ENCODE peak calls at places on chromosome 21, in nine cellular contexts. One of them, this sample, is unnamed.

GRCh38 chr21:16072692-16073091 is 342.9 kb downstream of the USP25 start:
- DNase-seq in adrenal gland: no peak
- DNase-seq in activated CD8-positive, alpha-beta memory T cell treated with anti-CD3 and anti-CD28 coated beads, Interleukin-2, amount 10 ng/mL, durations not matched to agents 7 days and 5 days: no peak
- DNase-seq in ELR: peak; percentile 67
- DNase-seq in HT1080: no peak
- DNase-seq in activated naive CD8-positive, alpha-beta T cell treated with anti-CD3 and anti-CD28 coated beads, Interleukin-2, amount 50 U/mL, for 24 hours: no peak
- DNase-seq in NCI-H1092 treated with DMSO at 0.1 percent for 48 hours: no peak
- DNase-seq in hypothalamus: peak; percentile 28
- DNase-seq in activated T-helper 1 cell treated with anti-CD3 and anti-CD28 coated beads, Interleukin-12 subunit alpha, Interleukin-12 subunit beta, Interleukin-2, Interleukin-4 antibody, amounts not matched to agents 30 ng/mL and 10 ng/mL and 1 ng/mL, durations not matched to agents 14 hours and 24 hours and 36 hours: no peak
- DNase-seq in this sample: peak; percentile 78

GRCh38 chr21:17769049-17769845 is 49.9 kb downstream of the C21orf91 start:
- DNase-seq in adrenal gland: no peak
- DNase-seq in activated CD8-positive, alpha-beta memory T cell treated with anti-CD3 and anti-CD28 coated beads, Interleukin-2, amount 10 ng/mL, durations not matched to agents 7 days and 5 days: no peak
- DNase-seq in ELR: no peak
- DNase-seq in HT1080: no peak
- DNase-seq in activated naive CD8-positive, alpha-beta T cell treated with anti-CD3 and anti-CD28 coated beads, Interleukin-2, amount 50 U/mL, for 24 hours: no peak
- DNase-seq in NCI-H1092 treated with DMSO at 0.1 percent for 48 hours: no peak
- DNase-seq in hypothalamus: no peak
- DNase-seq in activated T-helper 1 cell treated with anti-CD3 and anti-CD28 coated beads, Interleukin-12 subunit alpha, Interleukin-12 subunit beta, Interleukin-2, Interleukin-4 antibody, amounts not matched to agents 30 ng/mL and 10 ng/mL and 1 ng/mL, durations not matched to agents 14 hours and 24 hours and 36 hours: no peak
- DNase-seq in this sample: no peak

GRCh38 chr21:15363921-15364320 is 299.1 kb upstream of the NRIP1 start:
- DNase-seq in adrenal gland: no peak
- DNase-seq in activated CD8-positive, alpha-beta memory T cell treated with anti-CD3 and anti-CD28 coated beads, Interleukin-2, amount 10 ng/mL, durations not matched to agents 7 days and 5 days: no peak
- DNase-seq in ELR: no peak
- DNase-seq in HT1080: no peak
- DNase-seq in activated naive CD8-positive, alpha-beta T cell treated with anti-CD3 and anti-CD28 coated beads, Interleukin-2, amount 50 U/mL, for 24 hours: no peak
- DNase-seq in NCI-H1092 treated with DMSO at 0.1 percent for 48 hours: no peak
- DNase-seq in hypothalamus: no peak
- DNase-seq in activated T-helper 1 cell treated with anti-CD3 and anti-CD28 coated beads, Interleukin-12 subunit alpha, Interleukin-12 subunit beta, Interleukin-2, Interleukin-4 antibody, amounts not matched to agents 30 ng/mL and 10 ng/mL and 1 ng/mL, durations not matched to agents 14 hours and 24 hours and 36 hours: no peak
- DNase-seq in this sample: no peak

GRCh38 chr21:29215709-29216108 is 83.0 kb upstream of the BACH1 start:
- DNase-seq in adrenal gland: no peak
- DNase-seq in activated CD8-positive, alpha-beta memory T cell treated with anti-CD3 and anti-CD28 coated beads, Interleukin-2, amount 10 ng/mL, durations not matched to agents 7 days and 5 days: no peak
- DNase-seq in ELR: no peak
- DNase-seq in HT1080: no peak
- DNase-seq in activated naive CD8-positive, alpha-beta T cell treated with anti-CD3 and anti-CD28 coated beads, Interleukin-2, amount 50 U/mL, for 24 hours: no peak
- DNase-seq in NCI-H1092 treated with DMSO at 0.1 percent for 48 hours: no peak
- DNase-seq in hypothalamus: no peak
- DNase-seq in activated T-helper 1 cell treated with anti-CD3 and anti-CD28 coated beads, Interleukin-12 subunit alpha, Interleukin-12 subunit beta, Interleukin-2, Interleukin-4 antibody, amounts not matched to agents 30 ng/mL and 10 ng/mL and 1 ng/mL, durations not matched to agents 14 hours and 24 hours and 36 hours: no peak
- DNase-seq in this sample: no peak

GRCh38 chr21:38208118-38208517 is 48.7 kb upstream of the KCNJ15 start:
- DNase-seq in adrenal gland: no peak
- DNase-seq in activated CD8-positive, alpha-beta memory T cell treated with anti-CD3 and anti-CD28 coated beads, Interleukin-2, amount 10 ng/mL, durations not matched to agents 7 days and 5 days: no peak
- DNase-seq in ELR: no peak
- DNase-seq in HT1080: no peak
- DNase-seq in activated naive CD8-positive, alpha-beta T cell treated with anti-CD3 and anti-CD28 coated beads, Interleukin-2, amount 50 U/mL, for 24 hours: no peak
- DNase-seq in NCI-H1092 treated with DMSO at 0.1 percent for 48 hours: no peak
- DNase-seq in hypothalamus: no peak
- DNase-seq in activated T-helper 1 cell treated with anti-CD3 and anti-CD28 coated beads, Interleukin-12 subunit alpha, Interleukin-12 subunit beta, Interleukin-2, Interleukin-4 antibody, amounts not matched to agents 30 ng/mL and 10 ng/mL and 1 ng/mL, durations not matched to agents 14 hours and 24 hours and 36 hours: no peak
- DNase-seq in this sample: no peak

GRCh38 chr21:36388835-36389234 is 3.6 kb downstream of the CHAF1B start:
- DNase-seq in adrenal gland: no peak
- DNase-seq in activated CD8-positive, alpha-beta memory T cell treated with anti-CD3 and anti-CD28 coated beads, Interleukin-2, amount 10 ng/mL, durations not matched to agents 7 days and 5 days: no peak
- DNase-seq in ELR: peak; percentile 28
- DNase-seq in HT1080: no peak
- DNase-seq in activated naive CD8-positive, alpha-beta T cell treated with anti-CD3 and anti-CD28 coated beads, Interleukin-2, amount 50 U/mL, for 24 hours: no peak
- DNase-seq in NCI-H1092 treated with DMSO at 0.1 percent for 48 hours: no peak
- DNase-seq in hypothalamus: peak; percentile 18
- DNase-seq in activated T-helper 1 cell treated with anti-CD3 and anti-CD28 coated beads, Interleukin-12 subunit alpha, Interleukin-12 subunit beta, Interleukin-2, Interleukin-4 antibody, amounts not matched to agents 30 ng/mL and 10 ng/mL and 1 ng/mL, durations not matched to agents 14 hours and 24 hours and 36 hours: no peak
- DNase-seq in this sample: peak; percentile 39

GRCh38 chr21:31515253-31515652 is 144.2 kb upstream of the SOD1 start:
- DNase-seq in adrenal gland: no peak
- DNase-seq in activated CD8-positive, alpha-beta memory T cell treated with anti-CD3 and anti-CD28 coated beads, Interleukin-2, amount 10 ng/mL, durations not matched to agents 7 days and 5 days: no peak
- DNase-seq in ELR: no peak
- DNase-seq in HT1080: no peak
- DNase-seq in activated naive CD8-positive, alpha-beta T cell treated with anti-CD3 and anti-CD28 coated beads, Interleukin-2, amount 50 U/mL, for 24 hours: no peak
- DNase-seq in NCI-H1092 treated with DMSO at 0.1 percent for 48 hours: no peak
- DNase-seq in hypothalamus: no peak
- DNase-seq in activated T-helper 1 cell treated with anti-CD3 and anti-CD28 coated beads, Interleukin-12 subunit alpha, Interleukin-12 subunit beta, Interleukin-2, Interleukin-4 antibody, amounts not matched to agents 30 ng/mL and 10 ng/mL and 1 ng/mL, durations not matched to agents 14 hours and 24 hours and 36 hours: no peak
- DNase-seq in this sample: no peak

GRCh38 chr21:44710756-44711326 is 531 bp downstream of the TSPEAR start:
- DNase-seq in adrenal gland: no peak
- DNase-seq in activated CD8-positive, alpha-beta memory T cell treated with anti-CD3 and anti-CD28 coated beads, Interleukin-2, amount 10 ng/mL, durations not matched to agents 7 days and 5 days: peak; percentile 33
- DNase-seq in ELR: no peak
- DNase-seq in HT1080: no peak
- DNase-seq in activated naive CD8-positive, alpha-beta T cell treated with anti-CD3 and anti-CD28 coated beads, Interleukin-2, amount 50 U/mL, for 24 hours: no peak
- DNase-seq in NCI-H1092 treated with DMSO at 0.1 percent for 48 hours: peak; percentile 86
- DNase-seq in hypothalamus: no peak
- DNase-seq in activated T-helper 1 cell treated with anti-CD3 and anti-CD28 coated beads, Interleukin-12 subunit alpha, Interleukin-12 subunit beta, Interleukin-2, Interleukin-4 antibody, amounts not matched to agents 30 ng/mL and 10 ng/mL and 1 ng/mL, durations not matched to agents 14 hours and 24 hours and 36 hours: no peak
- DNase-seq in this sample: no peak

GRCh38 chr21:19120591-19120990 is 717.0 kb upstream of the TMPRSS15 start:
- DNase-seq in adrenal gland: no peak
- DNase-seq in activated CD8-positive, alpha-beta memory T cell treated with anti-CD3 and anti-CD28 coated beads, Interleukin-2, amount 10 ng/mL, durations not matched to agents 7 days and 5 days: no peak
- DNase-seq in ELR: no peak
- DNase-seq in HT1080: no peak
- DNase-seq in activated naive CD8-positive, alpha-beta T cell treated with anti-CD3 and anti-CD28 coated beads, Interleukin-2, amount 50 U/mL, for 24 hours: no peak
- DNase-seq in NCI-H1092 treated with DMSO at 0.1 percent for 48 hours: no peak
- DNase-seq in hypothalamus: no peak
- DNase-seq in activated T-helper 1 cell treated with anti-CD3 and anti-CD28 coated beads, Interleukin-12 subunit alpha, Interleukin-12 subunit beta, Interleukin-2, Interleukin-4 antibody, amounts not matched to agents 30 ng/mL and 10 ng/mL and 1 ng/mL, durations not matched to agents 14 hours and 24 hours and 36 hours: no peak
- DNase-seq in this sample: no peak

GRCh38 chr21:15441060-15441493 is 288.7 kb upstream of the USP25 start:
- DNase-seq in adrenal gland: no peak
- DNase-seq in activated CD8-positive, alpha-beta memory T cell treated with anti-CD3 and anti-CD28 coated beads, Interleukin-2, amount 10 ng/mL, durations not matched to agents 7 days and 5 days: no peak
- DNase-seq in ELR: no peak
- DNase-seq in HT1080: no peak
- DNase-seq in activated naive CD8-positive, alpha-beta T cell treated with anti-CD3 and anti-CD28 coated beads, Interleukin-2, amount 50 U/mL, for 24 hours: peak; percentile 9
- DNase-seq in NCI-H1092 treated with DMSO at 0.1 percent for 48 hours: no peak
- DNase-seq in hypothalamus: no peak
- DNase-seq in activated T-helper 1 cell treated with anti-CD3 and anti-CD28 coated beads, Interleukin-12 subunit alpha, Interleukin-12 subunit beta, Interleukin-2, Interleukin-4 antibody, amounts not matched to agents 30 ng/mL and 10 ng/mL and 1 ng/mL, durations not matched to agents 14 hours and 24 hours and 36 hours: no peak
- DNase-seq in this sample: no peak

GRCh38 chr21:19489930-19490329 is 1086.3 kb upstream of the TMPRSS15 start:
- DNase-seq in adrenal gland: no peak
- DNase-seq in activated CD8-positive, alpha-beta memory T cell treated with anti-CD3 and anti-CD28 coated beads, Interleukin-2, amount 10 ng/mL, durations not matched to agents 7 days and 5 days: no peak
- DNase-seq in ELR: no peak
- DNase-seq in HT1080: no peak
- DNase-seq in activated naive CD8-positive, alpha-beta T cell treated with anti-CD3 and anti-CD28 coated beads, Interleukin-2, amount 50 U/mL, for 24 hours: no peak
- DNase-seq in NCI-H1092 treated with DMSO at 0.1 percent for 48 hours: no peak
- DNase-seq in hypothalamus: no peak
- DNase-seq in activated T-helper 1 cell treated with anti-CD3 and anti-CD28 coated beads, Interleukin-12 subunit alpha, Interleukin-12 subunit beta, Interleukin-2, Interleukin-4 antibody, amounts not matched to agents 30 ng/mL and 10 ng/mL and 1 ng/mL, durations not matched to agents 14 hours and 24 hours and 36 hours: no peak
- DNase-seq in this sample: no peak

GRCh38 chr21:16563795-16564194 is 834.0 kb downstream of the USP25 start:
- DNase-seq in adrenal gland: no peak
- DNase-seq in activated CD8-positive, alpha-beta memory T cell treated with anti-CD3 and anti-CD28 coated beads, Interleukin-2, amount 10 ng/mL, durations not matched to agents 7 days and 5 days: no peak
- DNase-seq in ELR: peak; percentile 21
- DNase-seq in HT1080: peak; percentile 67
- DNase-seq in activated naive CD8-positive, alpha-beta T cell treated with anti-CD3 and anti-CD28 coated beads, Interleukin-2, amount 50 U/mL, for 24 hours: no peak
- DNase-seq in NCI-H1092 treated with DMSO at 0.1 percent for 48 hours: no peak
- DNase-seq in hypothalamus: no peak
- DNase-seq in activated T-helper 1 cell treated with anti-CD3 and anti-CD28 coated beads, Interleukin-12 subunit alpha, Interleukin-12 subunit beta, Interleukin-2, Interleukin-4 antibody, amounts not matched to agents 30 ng/mL and 10 ng/mL and 1 ng/mL, durations not matched to agents 14 hours and 24 hours and 36 hours: no peak
- DNase-seq in this sample: no peak

GRCh38 chr21:14603202-14603601 is 57.1 kb upstream of the SAMSN1 start:
- DNase-seq in adrenal gland: no peak
- DNase-seq in activated CD8-positive, alpha-beta memory T cell treated with anti-CD3 and anti-CD28 coated beads, Interleukin-2, amount 10 ng/mL, durations not matched to agents 7 days and 5 days: no peak
- DNase-seq in ELR: peak; percentile 49
- DNase-seq in HT1080: peak; percentile 68
- DNase-seq in activated naive CD8-positive, alpha-beta T cell treated with anti-CD3 and anti-CD28 coated beads, Interleukin-2, amount 50 U/mL, for 24 hours: no peak
- DNase-seq in NCI-H1092 treated with DMSO at 0.1 percent for 48 hours: no peak
- DNase-seq in hypothalamus: no peak
- DNase-seq in activated T-helper 1 cell treated with anti-CD3 and anti-CD28 coated beads, Interleukin-12 subunit alpha, Interleukin-12 subunit beta, Interleukin-2, Interleukin-4 antibody, amounts not matched to agents 30 ng/mL and 10 ng/mL and 1 ng/mL, durations not matched to agents 14 hours and 24 hours and 36 hours: no peak
- DNase-seq in this sample: no peak

GRCh38 chr21:41361786-41362604 is at the start of gene MX2:
- DNase-seq in adrenal gland: peak; percentile 25
- DNase-seq in activated CD8-positive, alpha-beta memory T cell treated with anti-CD3 and anti-CD28 coated beads, Interleukin-2, amount 10 ng/mL, durations not matched to agents 7 days and 5 days: peak; percentile 92
- DNase-seq in ELR: peak; percentile 76
- DNase-seq in HT1080: peak; percentile 66
- DNase-seq in activated naive CD8-positive, alpha-beta T cell treated with anti-CD3 and anti-CD28 coated beads, Interleukin-2, amount 50 U/mL, for 24 hours: peak; percentile 67
- DNase-seq in NCI-H1092 treated with DMSO at 0.1 percent for 48 hours: no peak
- DNase-seq in hypothalamus: no peak
- DNase-seq in activated T-helper 1 cell treated with anti-CD3 and anti-CD28 coated beads, Interleukin-12 subunit alpha, Interleukin-12 subunit beta, Interleukin-2, Interleukin-4 antibody, amounts not matched to agents 30 ng/mL and 10 ng/mL and 1 ng/mL, durations not matched to agents 14 hours and 24 hours and 36 hours: peak; percentile 79
- DNase-seq in this sample: peak; percentile 27

GRCh38 chr21:29078884-29079765 is 5.7 kb upstream of the CCT8 start:
- DNase-seq in adrenal gland: peak; percentile 58
- DNase-seq in activated CD8-positive, alpha-beta memory T cell treated with anti-CD3 and anti-CD28 coated beads, Interleukin-2, amount 10 ng/mL, durations not matched to agents 7 days and 5 days: peak; percentile 68
- DNase-seq in ELR: no peak
- DNase-seq in HT1080: peak; percentile 64
- DNase-seq in activated naive CD8-positive, alpha-beta T cell treated with anti-CD3 and anti-CD28 coated beads, Interleukin-2, amount 50 U/mL, for 24 hours: peak; percentile 60
- DNase-seq in NCI-H1092 treated with DMSO at 0.1 percent for 48 hours: peak; percentile 18
- DNase-seq in hypothalamus: peak; percentile 8
- DNase-seq in activated T-helper 1 cell treated with anti-CD3 and anti-CD28 coated beads, Interleukin-12 subunit alpha, Interleukin-12 subunit beta, Interleukin-2, Interleukin-4 antibody, amounts not matched to agents 30 ng/mL and 10 ng/mL and 1 ng/mL, durations not matched to agents 14 hours and 24 hours and 36 hours: no peak
- DNase-seq in this sample: peak; percentile 61

GRCh38 chr21:27564684-27565280 is 597.9 kb upstream of the ADAMTS5 start:
- DNase-seq in adrenal gland: peak; percentile 17
- DNase-seq in activated CD8-positive, alpha-beta memory T cell treated with anti-CD3 and anti-CD28 coated beads, Interleukin-2, amount 10 ng/mL, durations not matched to agents 7 days and 5 days: no peak
- DNase-seq in ELR: peak; percentile 64
- DNase-seq in HT1080: peak; percentile 49
- DNase-seq in activated naive CD8-positive, alpha-beta T cell treated with anti-CD3 and anti-CD28 coated beads, Interleukin-2, amount 50 U/mL, for 24 hours: peak; percentile 2
- DNase-seq in NCI-H1092 treated with DMSO at 0.1 percent for 48 hours: peak; percentile 48
- DNase-seq in hypothalamus: peak; percentile 1
- DNase-seq in activated T-helper 1 cell treated with anti-CD3 and anti-CD28 coated beads, Interleukin-12 subunit alpha, Interleukin-12 subunit beta, Interleukin-2, Interleukin-4 antibody, amounts not matched to agents 30 ng/mL and 10 ng/mL and 1 ng/mL, durations not matched to agents 14 hours and 24 hours and 36 hours: no peak
- DNase-seq in this sample: peak; percentile 35

GRCh38 chr21:31276663-31277062 is 67.4 kb downstream of the TIAM1 start:
- DNase-seq in adrenal gland: no peak
- DNase-seq in activated CD8-positive, alpha-beta memory T cell treated with anti-CD3 and anti-CD28 coated beads, Interleukin-2, amount 10 ng/mL, durations not matched to agents 7 days and 5 days: no peak
- DNase-seq in ELR: no peak
- DNase-seq in HT1080: no peak
- DNase-seq in activated naive CD8-positive, alpha-beta T cell treated with anti-CD3 and anti-CD28 coated beads, Interleukin-2, amount 50 U/mL, for 24 hours: no peak
- DNase-seq in NCI-H1092 treated with DMSO at 0.1 percent for 48 hours: no peak
- DNase-seq in hypothalamus: no peak
- DNase-seq in activated T-helper 1 cell treated with anti-CD3 and anti-CD28 coated beads, Interleukin-12 subunit alpha, Interleukin-12 subunit beta, Interleukin-2, Interleukin-4 antibody, amounts not matched to agents 30 ng/mL and 10 ng/mL and 1 ng/mL, durations not matched to agents 14 hours and 24 hours and 36 hours: no peak
- DNase-seq in this sample: no peak

GRCh38 chr21:16086936-16087335 is 357.2 kb downstream of the USP25 start:
- DNase-seq in adrenal gland: no peak
- DNase-seq in activated CD8-positive, alpha-beta memory T cell treated with anti-CD3 and anti-CD28 coated beads, Interleukin-2, amount 10 ng/mL, durations not matched to agents 7 days and 5 days: no peak
- DNase-seq in ELR: no peak
- DNase-seq in HT1080: no peak
- DNase-seq in activated naive CD8-positive, alpha-beta T cell treated with anti-CD3 and anti-CD28 coated beads, Interleukin-2, amount 50 U/mL, for 24 hours: no peak
- DNase-seq in NCI-H1092 treated with DMSO at 0.1 percent for 48 hours: no peak
- DNase-seq in hypothalamus: no peak
- DNase-seq in activated T-helper 1 cell treated with anti-CD3 and anti-CD28 coated beads, Interleukin-12 subunit alpha, Interleukin-12 subunit beta, Interleukin-2, Interleukin-4 antibody, amounts not matched to agents 30 ng/mL and 10 ng/mL and 1 ng/mL, durations not matched to agents 14 hours and 24 hours and 36 hours: no peak
- DNase-seq in this sample: peak; percentile 60

GRCh38 chr21:39483917-39484316 is 32.1 kb downstream of the SH3BGR start:
- DNase-seq in adrenal gland: no peak
- DNase-seq in activated CD8-positive, alpha-beta memory T cell treated with anti-CD3 and anti-CD28 coated beads, Interleukin-2, amount 10 ng/mL, durations not matched to agents 7 days and 5 days: no peak
- DNase-seq in ELR: peak; percentile 19
- DNase-seq in HT1080: no peak
- DNase-seq in activated naive CD8-positive, alpha-beta T cell treated with anti-CD3 and anti-CD28 coated beads, Interleukin-2, amount 50 U/mL, for 24 hours: no peak
- DNase-seq in NCI-H1092 treated with DMSO at 0.1 percent for 48 hours: no peak
- DNase-seq in hypothalamus: no peak
- DNase-seq in activated T-helper 1 cell treated with anti-CD3 and anti-CD28 coated beads, Interleukin-12 subunit alpha, Interleukin-12 subunit beta, Interleukin-2, Interleukin-4 antibody, amounts not matched to agents 30 ng/mL and 10 ng/mL and 1 ng/mL, durations not matched to agents 14 hours and 24 hours and 36 hours: no peak
- DNase-seq in this sample: no peak

GRCh38 chr21:29213513-29214385 is 83.3 kb downstream of the MAP3K7CL start:
- DNase-seq in adrenal gland: no peak
- DNase-seq in activated CD8-positive, alpha-beta memory T cell treated with anti-CD3 and anti-CD28 coated beads, Interleukin-2, amount 10 ng/mL, durations not matched to agents 7 days and 5 days: no peak
- DNase-seq in ELR: no peak
- DNase-seq in HT1080: no peak
- DNase-seq in activated naive CD8-positive, alpha-beta T cell treated with anti-CD3 and anti-CD28 coated beads, Interleukin-2, amount 50 U/mL, for 24 hours: no peak
- DNase-seq in NCI-H1092 treated with DMSO at 0.1 percent for 48 hours: no peak
- DNase-seq in hypothalamus: no peak
- DNase-seq in activated T-helper 1 cell treated with anti-CD3 and anti-CD28 coated beads, Interleukin-12 subunit alpha, Interleukin-12 subunit beta, Interleukin-2, Interleukin-4 antibody, amounts not matched to agents 30 ng/mL and 10 ng/mL and 1 ng/mL, durations not matched to agents 14 hours and 24 hours and 36 hours: no peak
- DNase-seq in this sample: no peak

GRCh38 chr21:40054403-40054802 is 187.2 kb downstream of the PCP4 start:
- DNase-seq in adrenal gland: no peak
- DNase-seq in activated CD8-positive, alpha-beta memory T cell treated with anti-CD3 and anti-CD28 coated beads, Interleukin-2, amount 10 ng/mL, durations not matched to agents 7 days and 5 days: no peak
- DNase-seq in ELR: no peak
- DNase-seq in HT1080: no peak
- DNase-seq in activated naive CD8-positive, alpha-beta T cell treated with anti-CD3 and anti-CD28 coated beads, Interleukin-2, amount 50 U/mL, for 24 hours: no peak
- DNase-seq in NCI-H1092 treated with DMSO at 0.1 percent for 48 hours: peak; percentile 99
- DNase-seq in hypothalamus: no peak
- DNase-seq in activated T-helper 1 cell treated with anti-CD3 and anti-CD28 coated beads, Interleukin-12 subunit alpha, Interleukin-12 subunit beta, Interleukin-2, Interleukin-4 antibody, amounts not matched to agents 30 ng/mL and 10 ng/mL and 1 ng/mL, durations not matched to agents 14 hours and 24 hours and 36 hours: no peak
- DNase-seq in this sample: no peak

GRCh38 chr21:43712268-43712942 is 6.5 kb upstream of the PDXK start:
- DNase-seq in adrenal gland: peak; percentile 77
- DNase-seq in activated CD8-positive, alpha-beta memory T cell treated with anti-CD3 and anti-CD28 coated beads, Interleukin-2, amount 10 ng/mL, durations not matched to agents 7 days and 5 days: no peak
- DNase-seq in ELR: peak; percentile 75
- DNase-seq in HT1080: peak; percentile 32
- DNase-seq in activated naive CD8-positive, alpha-beta T cell treated with anti-CD3 and anti-CD28 coated beads, Interleukin-2, amount 50 U/mL, for 24 hours: no peak
- DNase-seq in NCI-H1092 treated with DMSO at 0.1 percent for 48 hours: peak; percentile 41
- DNase-seq in hypothalamus: no peak
- DNase-seq in activated T-helper 1 cell treated with anti-CD3 and anti-CD28 coated beads, Interleukin-12 subunit alpha, Interleukin-12 subunit beta, Interleukin-2, Interleukin-4 antibody, amounts not matched to agents 30 ng/mL and 10 ng/mL and 1 ng/mL, durations not matched to agents 14 hours and 24 hours and 36 hours: no peak
- DNase-seq in this sample: no peak

GRCh38 chr21:26920055-26920454 is 46.8 kb downstream of the ADAMTS5 start:
- DNase-seq in adrenal gland: no peak
- DNase-seq in activated CD8-positive, alpha-beta memory T cell treated with anti-CD3 and anti-CD28 coated beads, Interleukin-2, amount 10 ng/mL, durations not matched to agents 7 days and 5 days: no peak
- DNase-seq in ELR: no peak
- DNase-seq in HT1080: no peak
- DNase-seq in activated naive CD8-positive, alpha-beta T cell treated with anti-CD3 and anti-CD28 coated beads, Interleukin-2, amount 50 U/mL, for 24 hours: no peak
- DNase-seq in NCI-H1092 treated with DMSO at 0.1 percent for 48 hours: no peak
- DNase-seq in hypothalamus: no peak
- DNase-seq in activated T-helper 1 cell treated with anti-CD3 and anti-CD28 coated beads, Interleukin-12 subunit alpha, Interleukin-12 subunit beta, Interleukin-2, Interleukin-4 antibody, amounts not matched to agents 30 ng/mL and 10 ng/mL and 1 ng/mL, durations not matched to agents 14 hours and 24 hours and 36 hours: no peak
- DNase-seq in this sample: no peak

GRCh38 chr21:32371913-32372314 is 20.9 kb downstream of the URB1 start:
- DNase-seq in adrenal gland: peak; percentile 71
- DNase-seq in activated CD8-positive, alpha-beta memory T cell treated with anti-CD3 and anti-CD28 coated beads, Interleukin-2, amount 10 ng/mL, durations not matched to agents 7 days and 5 days: no peak
- DNase-seq in ELR: peak; percentile 51
- DNase-seq in HT1080: peak; percentile 15
- DNase-seq in activated naive CD8-positive, alpha-beta T cell treated with anti-CD3 and anti-CD28 coated beads, Interleukin-2, amount 50 U/mL, for 24 hours: no peak
- DNase-seq in NCI-H1092 treated with DMSO at 0.1 percent for 48 hours: no peak
- DNase-seq in hypothalamus: no peak
- DNase-seq in activated T-helper 1 cell treated with anti-CD3 and anti-CD28 coated beads, Interleukin-12 subunit alpha, Interleukin-12 subunit beta, Interleukin-2, Interleukin-4 antibody, amounts not matched to agents 30 ng/mL and 10 ng/mL and 1 ng/mL, durations not matched to agents 14 hours and 24 hours and 36 hours: no peak
- DNase-seq in this sample: no peak

This sample was measured in globus pallidus.